ENCODE peak calls at places on chromosomes 3 and 15, in four cellular contexts. P is neural progenitor cell, T is PC-3, F is GM23338. N is an unnamed sample.

GRCh38 chr3:22996926-22997600 is 206.1 kb upstream of the UBE2E2 start:
- DNase-seq in P (peak), F (peak), T (no peak), N (no peak)

GRCh38 chr3:14431556-14431927 is 29.1 kb downstream of the SLC6A6 start:
- DNase-seq in F (peak), T (no peak), P (no peak), N (no peak)

GRCh38 chr15:51190424-51191068 is 95.8 kb upstream of the TNFAIP8L3 start:
- DNase-seq in P (no peak), F (no peak), T (no peak), N (no peak)

GRCh38 chr3:24133441-24133840 is 188.4 kb downstream of the NR1D2 start:
- DNase-seq in P (no peak), F (no peak), T (no peak), N (no peak)

GRCh38 chr3:77815467-77815866 is 775.6 kb downstream of the ROBO2 start:
- DNase-seq in P (peak), T (peak), F (peak), N (peak)

GRCh38 chr3:169914321-169914720 is 2.9 kb downstream of the SAMD7 start:
- DNase-seq in F (no peak), T (peak), P (no peak), N (no peak)

GRCh38 chr3:102258666-102259227 is 176.1 kb upstream of the ZPLD1 start:
- DNase-seq in F (no peak), P (no peak), T (no peak), N (no peak)

GRCh38 chr3:123831420-123831819 is 52.7 kb downstream of the MYLK start:
- DNase-seq in F (no peak), P (no peak), T (no peak), N (no peak)

GRCh38 chr3:25429960-25430941 is 2.2 kb downstream of the RARB start:
- DNase-seq in F (no peak), T (no peak), P (no peak), N (no peak)

GRCh38 chr3:131705558-131706051 is 202.8 kb upstream of the MRPL3 start:
- DNase-seq in P (peak), F (peak), T (peak), N (no peak)

GRCh38 chr15:98647026-98647773 is 1.1 kb upstream of the IGF1R start:
- DNase-seq in T (peak), P (peak), F (peak), N (peak)

GRCh38 chr3:15294914-15295313 is 37.5 kb downstream of the SH3BP5 start:
- DNase-seq in P (no peak), F (no peak), T (no peak), N (no peak)

GRCh38 chr15:38680780-38681179 is 116.2 kb upstream of the RASGRP1 start:
- DNase-seq in F (no peak), T (no peak), P (no peak), N (no peak)

GRCh38 chr3:183845608-183846288 is 20.4 kb upstream of the MAP6D1 start:
- DNase-seq in P (no peak), T (peak), F (no peak), N (no peak)

GRCh38 chr3:118628704-118629341 is 405.8 kb downstream of the IGSF11 start:
- DNase-seq in F (peak), P (peak), T (peak), N (peak)

GRCh38 chr15:84023636-84024035 is 211.9 kb upstream of the GOLGA6L4 start:
- DNase-seq in F (peak), P (peak), T (peak), N (peak)

GRCh38 chr3:189988322-189988721 is 132.4 kb downstream of the P3H2 start:
- DNase-seq in P (no peak), F (no peak), T (no peak), N (no peak)

GRCh38 chr3:25463850-25464418 is 35.9 kb downstream of the RARB start:
- DNase-seq in T (no peak), P (no peak), F (no peak), N (peak)

DNA sequence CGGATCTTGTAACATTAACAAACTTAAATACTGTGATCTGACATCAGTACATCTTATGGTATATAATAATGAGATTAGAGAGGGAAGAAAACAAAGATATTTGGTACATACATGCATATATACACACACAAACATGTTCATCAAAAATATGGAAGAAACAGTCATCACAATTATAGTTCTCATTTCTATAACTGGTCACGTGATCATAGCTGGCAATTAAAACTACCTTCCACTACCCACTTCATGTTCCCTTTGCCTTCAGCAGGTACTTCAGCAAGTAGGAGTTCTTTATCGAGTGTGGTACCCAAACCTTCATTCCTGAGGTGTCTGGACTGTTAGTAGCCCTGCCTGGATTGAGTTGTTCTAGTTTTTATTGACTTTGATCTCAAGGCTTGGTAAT is 70.9 kb upstream of the ALDH1A3 start:
- DNase-seq in F (no peak), T (no peak), P (no peak), N (no peak)
- H3K4me2 ChIP-seq in F (no peak), T (no peak), P (no peak), N (no peak)

DNA sequence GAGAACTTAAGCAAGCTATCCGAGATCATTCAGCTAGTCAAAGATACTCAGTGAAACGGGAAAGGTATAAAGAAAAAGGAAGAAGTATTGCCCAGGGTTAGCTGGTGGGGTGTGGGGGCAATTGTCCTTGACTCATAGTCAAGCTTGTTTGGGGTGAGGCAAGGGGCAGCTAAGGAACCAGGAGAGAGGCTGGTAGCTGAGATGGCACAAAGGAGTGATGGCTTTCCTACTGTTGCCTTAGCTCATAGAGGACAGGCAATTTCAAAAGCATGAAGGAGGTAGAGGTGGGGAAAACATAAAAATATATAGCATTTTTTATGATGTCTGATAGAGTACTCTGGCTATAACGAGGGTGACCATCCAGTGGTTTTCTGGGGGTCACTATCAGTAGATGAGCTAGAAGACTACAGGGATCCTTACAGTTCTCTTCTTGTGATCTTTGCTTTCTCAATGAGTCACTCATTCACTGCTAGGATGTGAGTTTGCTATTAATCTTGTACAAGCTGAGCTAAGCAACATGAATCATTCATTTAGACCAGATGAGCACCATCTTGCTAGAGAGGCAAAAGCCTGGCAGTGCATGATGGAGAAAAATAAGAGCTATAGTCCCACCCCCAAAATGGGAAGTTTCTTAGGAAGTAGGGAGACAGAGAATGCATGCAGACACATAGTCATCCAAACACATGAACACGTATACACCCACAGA is 207.1 kb upstream of the PFN2 start:
- DNase-seq in F (no peak), P (no peak), T (peak), N (no peak)
- TF ChIP-seq EZH2phosphoT487 in F (no peak), P (no peak), T (no peak), N (no peak)

GRCh38 chr3:111568906-111569305 is 26.2 kb downstream of the ZBED2 start:
- DNase-seq in P (no peak), F (no peak), T (no peak), N (no peak)

GRCh38 chr3:111568355-111568754 is 26.4 kb downstream of the CD96 start:
- DNase-seq in F (no peak), T (no peak), P (no peak), N (no peak)

GRCh38 chr3:111570404-111571030 is 24.6 kb downstream of the ZBED2 start:
- DNase-seq in T (no peak), F (peak), P (no peak), N (no peak)

GRCh38 chr3:111571272-111571671 is 23.9 kb downstream of the ZBED2 start:
- DNase-seq in F (no peak), T (no peak), P (no peak), N (no peak)

GRCh38 chr3:111572061-111572460 is 23.1 kb downstream of the ZBED2 start:
- DNase-seq in F (no peak), P (no peak), T (no peak), N (no peak)
- H3K4me2 ChIP-seq in F (no peak), P (no peak), T (no peak), N (no peak)

DNA sequence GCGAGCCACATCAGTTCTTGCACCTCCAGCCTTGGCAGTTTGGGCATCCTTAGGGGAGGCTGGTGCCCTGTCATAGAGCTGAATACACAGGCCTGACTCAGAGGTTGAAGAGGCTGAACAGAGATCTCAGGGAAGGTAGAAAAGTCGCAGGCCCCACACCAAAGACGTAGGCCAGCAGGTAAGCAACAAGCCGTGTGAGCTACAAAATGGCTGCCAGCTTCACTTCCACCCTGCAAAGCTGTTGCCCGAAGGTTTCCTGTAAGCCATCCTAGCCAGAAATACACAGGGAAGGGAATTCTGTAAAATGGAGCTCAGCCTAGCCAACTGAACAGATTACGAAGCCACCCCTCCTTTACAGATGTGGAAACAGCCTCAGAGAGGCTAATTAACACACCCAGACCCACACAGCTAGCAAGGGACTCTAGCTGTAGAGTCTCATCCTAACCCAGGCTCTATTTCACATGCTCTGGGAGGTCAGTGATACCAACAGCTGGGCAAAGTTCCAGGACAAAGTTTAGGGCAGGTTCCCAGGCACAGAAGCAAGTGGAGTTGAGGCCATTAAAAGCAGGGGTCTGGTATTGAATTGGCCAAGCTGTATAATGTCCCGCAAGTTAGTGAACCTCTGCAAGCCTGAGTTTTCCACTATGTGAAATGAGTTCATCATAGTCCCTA is 66.3 kb upstream of the RASGRF1 start:
- DNase-seq in P (no peak), F (no peak), T (no peak), N (no peak)
- TF ChIP-seq EZH2phosphoT487 in P (no peak), F (no peak), T (no peak), N (no peak)

GRCh38 chr3:45606003-45606402 is 11.5 kb downstream of the LIMD1 start:
- DNase-seq in F (no peak), T (no peak), P (no peak), N (no peak)

GRCh38 chr3:45606991-45607712 is 12.6 kb downstream of the LIMD1 start:
- DNase-seq in F (no peak), P (no peak), T (peak), N (no peak)

GRCh38 chr3:45608296-45608695 is 13.7 kb downstream of the LIMD1 start:
- DNase-seq in P (no peak), T (no peak), F (no peak), N (no peak)

GRCh38 chr3:45608885-45609284 is 14.3 kb downstream of the LIMD1 start:
- DNase-seq in F (no peak), P (no peak), T (peak), N (no peak)

GRCh38 chr3:45607790-45608189 is 13.2 kb downstream of the LIMD1 start:
- DNase-seq in F (no peak), P (no peak), T (peak), N (no peak)
- H3K4me2 ChIP-seq in F (no peak), P (no peak), T (peak), N (no peak)

DNA sequence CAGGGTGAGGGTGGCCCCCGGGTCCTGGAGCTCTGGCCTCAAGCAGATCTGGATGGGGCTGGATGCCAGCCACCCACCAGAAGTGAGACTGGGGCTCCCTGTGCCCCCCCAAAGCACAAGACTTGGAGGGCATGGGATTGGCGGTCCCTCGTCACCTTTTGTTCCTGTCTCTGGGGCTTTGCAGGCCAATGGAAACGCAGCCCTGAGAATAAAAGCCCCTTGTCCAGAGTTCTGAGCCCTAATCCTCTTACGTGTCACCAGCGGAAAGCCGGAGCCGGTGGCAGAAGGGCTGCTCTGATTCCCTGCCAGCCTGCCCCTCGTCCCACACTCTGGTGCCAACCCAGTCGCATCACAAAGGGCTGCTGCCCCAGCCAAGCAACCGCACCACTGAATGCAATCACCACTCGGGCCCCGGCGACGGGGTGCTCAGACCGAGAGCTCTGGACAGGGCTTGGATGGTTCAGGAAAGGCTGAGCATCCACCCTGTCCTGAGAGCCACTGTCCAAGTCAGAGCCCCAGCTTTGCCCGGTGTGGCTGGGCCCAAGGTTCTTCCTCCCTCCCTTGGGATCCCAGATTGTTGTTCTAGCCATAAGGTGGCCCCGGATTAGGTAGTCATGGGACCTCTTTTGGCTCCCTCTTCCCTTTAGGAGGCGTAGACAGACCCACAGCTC is 22.8 kb upstream of the ELP6 start:
- DNase-seq in F (no peak), P (peak), T (no peak), N (no peak)
- TF ChIP-seq EZH2phosphoT487 in F (no peak), P (no peak), T (no peak), N (no peak)

GRCh38 chr15:91891788-91892187 is 38.3 kb downstream of the SLCO3A1 start:
- DNase-seq in F (no peak), P (no peak), T (no peak), N (no peak)

GRCh38 chr15:91889143-91889815 is 35.8 kb downstream of the SLCO3A1 start:
- DNase-seq in F (no peak), T (no peak), P (no peak), N (no peak)

GRCh38 chr15:91892417-91892816 is 38.9 kb downstream of the SLCO3A1 start:
- DNase-seq in F (no peak), T (no peak), P (no peak), N (no peak)

GRCh38 chr15:91890614-91891013 is 37.1 kb downstream of the SLCO3A1 start:
- DNase-seq in F (no peak), P (no peak), T (peak), N (no peak)

DNA sequence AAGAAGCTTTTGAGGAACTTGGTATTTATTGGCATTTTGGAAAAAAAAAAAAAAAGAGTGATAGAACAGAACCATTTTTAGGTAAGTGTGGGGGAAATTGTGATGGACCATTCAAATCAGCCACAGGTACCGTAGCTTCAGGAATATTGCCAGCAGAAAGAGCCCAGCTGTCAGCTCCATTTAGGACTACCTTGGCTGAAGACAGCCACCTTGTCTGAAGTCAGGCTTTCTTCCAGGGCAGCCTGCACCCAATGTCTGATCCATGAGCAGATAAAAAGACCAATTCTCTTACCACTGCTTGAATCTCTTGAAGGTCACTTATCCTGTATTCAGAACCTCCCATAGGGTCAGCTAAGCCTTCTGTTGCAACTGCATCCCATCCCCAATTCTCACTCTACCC is 37.6 kb downstream of the SLCO3A1 start:
- DNase-seq in T (no peak), F (no peak), P (no peak), N (no peak)
- H3K4me2 ChIP-seq in T (peak), F (no peak), P (no peak), N (no peak)

GRCh38 chr15:75348034-75348562 is 1.3 kb downstream of the NEIL1 start:
- DNase-seq in P (peak), T (no peak), F (no peak), N (no peak)
- TF ChIP-seq EZH2phosphoT487 in P (peak), T (no peak), F (no peak), N (no peak)

GRCh38 chr3:185656321-185656840 is 70.3 kb downstream of the SENP2 start:
- DNase-seq in F (no peak), T (peak), P (no peak), N (no peak)
- H3K4me2 ChIP-seq in F (no peak), T (peak), P (no peak), N (no peak)

N was measured in MM.1S.